ENCODE peak calls at places on chromosomes 12 and 14, in six cellular contexts. One of them, this sample, is unnamed.
A peak's percentile ranks its signal among the peaks of the same experiment; 100 is the strongest.

GRCh38 chr14:64775081-64775777 is 71.0 kb downstream of the PLEKHG3 start:
- DNase-seq in GM12878: no peak
- DNase-seq in upper lobe of left lung: peak; percentile 61
- DNase-seq in stomach: no peak
- DNase-seq in H1: no peak
- DNase-seq in transverse colon: no peak
- DNase-seq in this sample: peak; percentile 55

GRCh38 chr12:80837342-80837978 is 100.3 kb downstream of the LIN7A start:
- DNase-seq in transverse colon: no peak
- DNase-seq in GM12878: no peak
- DNase-seq in upper lobe of left lung: no peak
- DNase-seq in H1: no peak
- DNase-seq in stomach: no peak
- DNase-seq in this sample: no peak

GRCh38 chr14:55899531-55899930 is 218.7 kb upstream of the PELI2 start:
- DNase-seq in transverse colon: no peak
- DNase-seq in H1: no peak
- DNase-seq in GM12878: no peak
- DNase-seq in upper lobe of left lung: no peak
- DNase-seq in stomach: no peak
- DNase-seq in this sample: no peak

GRCh38 chr14:29637406-29637805 is 290.2 kb downstream of the PRKD1 start:
- DNase-seq in stomach: peak; percentile 83
- DNase-seq in H1: no peak
- DNase-seq in transverse colon: no peak
- DNase-seq in upper lobe of left lung: no peak
- DNase-seq in GM12878: no peak
- DNase-seq in this sample: no peak

GRCh38 chr14:91315844-91316267 is 71.4 kb upstream of the GPR68 start:
- DNase-seq in GM12878: peak; percentile 88
- DNase-seq in H1: no peak
- DNase-seq in transverse colon: peak; percentile 67
- DNase-seq in stomach: peak; percentile 46
- DNase-seq in upper lobe of left lung: no peak
- DNase-seq in this sample: no peak

GRCh38 chr14:92495041-92495440 is 18.5 kb upstream of the RIN3 start:
- DNase-seq in GM12878: no peak
- DNase-seq in stomach: no peak
- DNase-seq in H1: no peak
- DNase-seq in transverse colon: no peak
- DNase-seq in upper lobe of left lung: no peak
- DNase-seq in this sample: no peak

GRCh38 chr14:89813485-89814080 is 140.9 kb downstream of the EFCAB11 start:
- DNase-seq in GM12878: no peak
- DNase-seq in H1: no peak
- DNase-seq in upper lobe of left lung: peak; percentile 20
- DNase-seq in transverse colon: no peak
- DNase-seq in stomach: no peak
- DNase-seq in this sample: no peak

GRCh38 chr12:52836042-52836466 is 1.9 kb upstream of the KRT79 start:
- DNase-seq in stomach: no peak
- DNase-seq in upper lobe of left lung: no peak
- DNase-seq in H1: no peak
- DNase-seq in GM12878: no peak
- DNase-seq in transverse colon: no peak
- DNase-seq in this sample: no peak

GRCh38 chr14:55481769-55482168 is 41.4 kb upstream of the TBPL2 start:
- DNase-seq in upper lobe of left lung: no peak
- DNase-seq in stomach: no peak
- DNase-seq in GM12878: no peak
- DNase-seq in transverse colon: no peak
- DNase-seq in H1: no peak
- DNase-seq in this sample: no peak

GRCh38 chr12:93514853-93515252 is 47.5 kb downstream of the MRPL42 start:
- DNase-seq in transverse colon: no peak
- DNase-seq in stomach: no peak
- DNase-seq in upper lobe of left lung: no peak
- DNase-seq in GM12878: no peak
- DNase-seq in H1: no peak
- DNase-seq in this sample: no peak

GRCh38 chr14:29390046-29390841 is 537.4 kb downstream of the PRKD1 start:
- DNase-seq in GM12878: no peak
- DNase-seq in H1: no peak
- DNase-seq in transverse colon: no peak
- DNase-seq in stomach: no peak
- DNase-seq in upper lobe of left lung: no peak
- DNase-seq in this sample: no peak

GRCh38 chr14:42214981-42215491 is 608.4 kb downstream of the LRFN5 start:
- DNase-seq in transverse colon: no peak
- DNase-seq in upper lobe of left lung: no peak
- DNase-seq in stomach: no peak
- DNase-seq in H1: no peak
- DNase-seq in GM12878: no peak
- DNase-seq in this sample: no peak

GRCh38 chr14:23183479-23183878 is at the start of gene SLC7A8:
- DNase-seq in stomach: peak; percentile 71
- DNase-seq in H1: peak; percentile 78
- DNase-seq in transverse colon: peak; percentile 67
- DNase-seq in upper lobe of left lung: peak; percentile 65
- DNase-seq in GM12878: no peak
- DNase-seq in this sample: peak; percentile 82

GRCh38 chr14:97381309-97381708 is 584.1 kb downstream of the VRK1 start:
- DNase-seq in stomach: no peak
- DNase-seq in upper lobe of left lung: no peak
- DNase-seq in transverse colon: no peak
- DNase-seq in H1: no peak
- DNase-seq in GM12878: no peak
- DNase-seq in this sample: no peak

GRCh38 chr14:101226603-101227425 is 323.3 kb upstream of the RTL1 start:
- DNase-seq in transverse colon: peak; percentile 31
- DNase-seq in upper lobe of left lung: peak; percentile 70
- DNase-seq in stomach: no peak
- DNase-seq in GM12878: no peak
- DNase-seq in H1: peak; percentile 36
- DNase-seq in this sample: no peak

GRCh38 chr12:116628450-116628793 is 69.2 kb downstream of the MAP1LC3B2 start:
- DNase-seq in upper lobe of left lung: no peak
- DNase-seq in GM12878: no peak
- DNase-seq in stomach: no peak
- DNase-seq in H1: no peak
- DNase-seq in transverse colon: no peak
- DNase-seq in this sample: no peak

GRCh38 chr12:54032627-54033100 is at the start of gene HOXC5:
- DNase-seq in stomach: peak; percentile 84
- DNase-seq in H1: peak; percentile 93
- DNase-seq in upper lobe of left lung: no peak
- DNase-seq in GM12878: no peak
- DNase-seq in transverse colon: peak; percentile 65
- DNase-seq in this sample: peak; percentile 87

GRCh38 chr14:25237845-25238244 is 187.9 kb upstream of the STXBP6 start:
- DNase-seq in H1: peak; percentile 55
- DNase-seq in upper lobe of left lung: no peak
- DNase-seq in GM12878: no peak
- DNase-seq in transverse colon: peak; percentile 14
- DNase-seq in stomach: no peak
- DNase-seq in this sample: no peak

GRCh38 chr14:77738559-77739250 is 22.3 kb downstream of the SNW1 start:
- DNase-seq in upper lobe of left lung: no peak
- DNase-seq in GM12878: no peak
- DNase-seq in stomach: peak; percentile 43
- DNase-seq in H1: no peak
- DNase-seq in transverse colon: no peak
- DNase-seq in this sample: no peak

GRCh38 chr14:58861546-58861945 is 223.8 kb downstream of the DACT1 start:
- DNase-seq in H1: no peak
- DNase-seq in transverse colon: no peak
- DNase-seq in upper lobe of left lung: no peak
- DNase-seq in GM12878: no peak
- DNase-seq in stomach: no peak
- DNase-seq in this sample: no peak

GRCh38 chr14:21078726-21079125 is 8.6 kb downstream of the ARHGEF40 start:
- DNase-seq in transverse colon: no peak
- DNase-seq in upper lobe of left lung: peak; percentile 35
- DNase-seq in GM12878: no peak
- DNase-seq in stomach: no peak
- DNase-seq in H1: no peak
- DNase-seq in this sample: no peak

GRCh38 chr14:89042021-89042420 is 217.6 kb downstream of the TTC8 start:
- DNase-seq in upper lobe of left lung: no peak
- DNase-seq in H1: no peak
- DNase-seq in GM12878: no peak
- DNase-seq in transverse colon: no peak
- DNase-seq in stomach: no peak
- DNase-seq in this sample: no peak

GRCh38 chr12:57016348-57016747 is at the start of gene TAC3:
- DNase-seq in stomach: no peak
- DNase-seq in GM12878: no peak
- DNase-seq in H1: no peak
- DNase-seq in transverse colon: no peak
- DNase-seq in upper lobe of left lung: no peak
- DNase-seq in this sample: no peak

GRCh38 chr14:67674480-67675218 is at the start of gene VTI1B:
- DNase-seq in stomach: peak; percentile 72
- DNase-seq in transverse colon: peak; percentile 79
- DNase-seq in GM12878: no peak
- DNase-seq in H1: peak; percentile 89
- DNase-seq in upper lobe of left lung: peak; percentile 98
- DNase-seq in this sample: peak; percentile 80

GRCh38 chr12:3704512-3705348 is 48.2 kb downstream of the CRACR2A start:
- DNase-seq in upper lobe of left lung: no peak
- DNase-seq in stomach: no peak
- DNase-seq in H1: no peak
- DNase-seq in transverse colon: no peak
- DNase-seq in GM12878: no peak
- DNase-seq in this sample: no peak

GRCh38 chr12:45138609-45139008 is 77.3 kb upstream of the ANO6 start:
- DNase-seq in stomach: no peak
- DNase-seq in H1: no peak
- DNase-seq in GM12878: no peak
- DNase-seq in upper lobe of left lung: no peak
- DNase-seq in transverse colon: no peak
- DNase-seq in this sample: no peak

GRCh38 chr12:119674560-119674959 is 6.6 kb downstream of the PRKAB1 start:
- DNase-seq in H1: no peak
- DNase-seq in upper lobe of left lung: no peak
- DNase-seq in GM12878: no peak
- DNase-seq in stomach: no peak
- DNase-seq in transverse colon: no peak
- DNase-seq in this sample: no peak

GRCh38 chr14:50062438-50063039 is 53.8 kb downstream of the VCPKMT start:
- DNase-seq in GM12878: peak; percentile 71
- DNase-seq in stomach: peak; percentile 38
- DNase-seq in transverse colon: peak; percentile 64
- DNase-seq in upper lobe of left lung: no peak
- DNase-seq in H1: no peak
- DNase-seq in this sample: no peak

GRCh38 chr12:49987620-49988303 is 15.0 kb downstream of the AQP6 start:
- DNase-seq in transverse colon: no peak
- DNase-seq in H1: no peak
- DNase-seq in stomach: no peak
- DNase-seq in upper lobe of left lung: no peak
- DNase-seq in GM12878: no peak
- DNase-seq in this sample: peak; percentile 69

GRCh38 chr14:35556548-35556947 is 22.6 kb downstream of the INSM2 start:
- DNase-seq in GM12878: no peak
- DNase-seq in transverse colon: no peak
- DNase-seq in upper lobe of left lung: no peak
- DNase-seq in stomach: no peak
- DNase-seq in H1: no peak
- DNase-seq in this sample: no peak

GRCh38 chr14:36524220-36524837 is 4.3 kb upstream of the NKX2-1 start:
- DNase-seq in upper lobe of left lung: peak; percentile 78
- DNase-seq in transverse colon: no peak
- DNase-seq in H1: peak; percentile 84
- DNase-seq in stomach: no peak
- DNase-seq in GM12878: no peak
- DNase-seq in this sample: no peak

GRCh38 chr12:12689672-12690287 is 6.2 kb downstream of the GPR19 start:
- DNase-seq in transverse colon: no peak
- DNase-seq in H1: no peak
- DNase-seq in upper lobe of left lung: no peak
- DNase-seq in GM12878: no peak
- DNase-seq in stomach: no peak
- DNase-seq in this sample: no peak

GRCh38 chr12:103680591-103681065 is 93.6 kb downstream of the STAB2 start:
- DNase-seq in GM12878: no peak
- DNase-seq in transverse colon: peak; percentile 38
- DNase-seq in upper lobe of left lung: no peak
- DNase-seq in stomach: no peak
- DNase-seq in H1: no peak
- DNase-seq in this sample: no peak

GRCh38 chr12:88556213-88556612 is 24.1 kb downstream of the KITLG start:
- DNase-seq in stomach: no peak
- DNase-seq in GM12878: no peak
- DNase-seq in upper lobe of left lung: no peak
- DNase-seq in H1: no peak
- DNase-seq in transverse colon: no peak
- DNase-seq in this sample: no peak
- H3K4me1 ChIP-seq in stomach: peaks cover 35% of the 10 kb centered on the region
- H3K4me1 ChIP-seq in GM12878: no peaks in the 10 kb centered on the region
- H3K4me1 ChIP-seq in upper lobe of left lung: peaks cover 70% of the 10 kb centered on the region
- H3K4me1 ChIP-seq in H1: no peaks in the 10 kb centered on the region
- H3K4me1 ChIP-seq in transverse colon: peaks cover 55% of the 10 kb centered on the region
- H3K4me1 ChIP-seq in this sample: peaks cover 67% of the 10 kb centered on the region

GRCh38 chr12:94622475-94622874 is 27.9 kb downstream of the TMCC3 start:
- DNase-seq in stomach: no peak
- DNase-seq in transverse colon: no peak
- DNase-seq in H1: no peak
- DNase-seq in upper lobe of left lung: no peak
- DNase-seq in GM12878: no peak
- DNase-seq in this sample: no peak
- TF ChIP-seq EP300 in stomach: no peak
- TF ChIP-seq EP300 in transverse colon: no peak
- TF ChIP-seq EP300 in H1: no peak
- TF ChIP-seq EP300 in upper lobe of left lung: no peak
- TF ChIP-seq EP300 in GM12878: no peak
- TF ChIP-seq EP300 in this sample: no peak

GRCh38 chr12:94587266-94588241 is 62.8 kb downstream of the TMCC3 start:
- DNase-seq in transverse colon: no peak
- DNase-seq in stomach: no peak
- DNase-seq in upper lobe of left lung: no peak
- DNase-seq in H1: no peak
- DNase-seq in GM12878: no peak
- DNase-seq in this sample: peak; percentile 67
- H3K27ac ChIP-seq in transverse colon: peak overlapping the region; percentile 80
- H3K27ac ChIP-seq in stomach: peak overlapping the region; percentile 34
- H3K27ac ChIP-seq in upper lobe of left lung: peak overlapping the region; percentile 56
- H3K27ac ChIP-seq in H1: no peak overlapping the region
- H3K27ac ChIP-seq in GM12878: no peak overlapping the region
- H3K27ac ChIP-seq in this sample: peak overlapping the region; percentile 51

DNA sequence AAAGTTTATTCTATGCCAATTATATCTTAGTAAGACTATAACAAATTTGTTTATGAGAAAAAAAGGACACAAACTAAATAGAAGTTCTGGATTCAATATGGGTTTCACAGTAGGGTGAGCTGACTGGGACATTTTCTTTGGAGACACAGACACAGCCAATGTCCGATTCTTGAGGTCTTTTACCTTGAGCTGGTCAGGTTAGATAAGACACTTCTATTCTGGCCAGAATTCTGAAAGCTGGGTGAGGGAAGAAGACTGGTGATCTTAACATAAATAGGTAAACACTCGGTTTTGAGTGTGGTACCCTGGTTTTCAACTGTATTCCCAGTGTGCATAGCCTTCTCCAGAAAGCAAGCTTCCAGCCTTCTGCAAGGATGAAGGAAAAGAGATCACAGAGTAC is 10.0 kb downstream of the ATP2B1 start:
- DNase-seq in transverse colon: no peak
- DNase-seq in stomach: no peak
- DNase-seq in H1: no peak
- DNase-seq in upper lobe of left lung: no peak
- DNase-seq in GM12878: no peak
- DNase-seq in this sample: no peak
- H3K4me1 ChIP-seq in transverse colon: peaks cover 14% of the 10 kb centered on the region
- H3K4me1 ChIP-seq in stomach: peaks cover 7% of the 10 kb centered on the region
- H3K4me1 ChIP-seq in H1: no peaks in the 10 kb centered on the region
- H3K4me1 ChIP-seq in upper lobe of left lung: peaks cover 16% of the 10 kb centered on the region
- H3K4me1 ChIP-seq in GM12878: peaks cover 9% of the 10 kb centered on the region
- H3K4me1 ChIP-seq in this sample: peaks cover 23% of the 10 kb centered on the region

This sample was measured in sigmoid colon.